ENCODE peak calls at places on chromosome 4, in eight cellular contexts. F is stimulated activated CD8-positive, alpha-beta memory T cell treated with anti-CD3 and anti-CD28 coated beads, Interleukin-7, amount 100 ng/mL, for 48 hours; X is CD8-positive, alpha-beta memory T cell; G is dorsolateral prefrontal cortex; B is BJ; C is fibroblast of pulmonary artery; R is GM20000; Z is GM10248. N is an unnamed sample.
A peak's percentile ranks its signal among the peaks of the same experiment; 100 is the strongest.

GRCh38 chr4:1408418-1408817 is 2.2 kb upstream of the NKX1-1 start:
- DNase-seq in F (no peak), X (no peak), G (no peak), B (no peak), C (no peak), R (peak; percentile 18), Z (no peak), N (no peak)

GRCh38 chr4:112213850-112214249 is 17.7 kb upstream of the AP1AR start:
- DNase-seq in F (no peak), X (no peak), G (no peak), B (peak; percentile 65), C (peak; percentile 83), R (no peak), Z (no peak), N (no peak)

GRCh38 chr4:17204908-17205307 is 306.5 kb upstream of the LDB2 start:
- DNase-seq in F (no peak), X (no peak), G (no peak), B (no peak), C (no peak), R (no peak), Z (no peak), N (no peak)

GRCh38 chr4:48904101-48904500 is 2.5 kb downstream of the OCIAD2 start:
- DNase-seq in F (no peak), X (no peak), G (no peak), B (no peak), C (no peak), R (no peak), Z (no peak), N (peak; percentile 45)

GRCh38 chr4:99679204-99679603 is 21.6 kb upstream of the C4orf54 start:
- DNase-seq in F (no peak), X (no peak), G (no peak), B (no peak), C (peak; percentile 8), R (no peak), Z (no peak), N (no peak)

GRCh38 chr4:164012396-164013027 is 518.0 kb downstream of the TMA16 start:
- DNase-seq in F (no peak), X (no peak), G (no peak), B (no peak), C (peak; percentile 1), R (peak; percentile 3), Z (peak; percentile 6), N (peak; percentile 33)

GRCh38 chr4:123250843-123251242 is 145.8 kb upstream of the SPRY1 start:
- DNase-seq in F (no peak), X (no peak), G (no peak), B (peak; percentile 21), C (peak; percentile 78), R (no peak), Z (no peak), N (no peak)

GRCh38 chr4:9925750-9926439 is 95.4 kb downstream of the SLC2A9 start:
- DNase-seq in F (no peak), X (no peak), G (no peak), B (no peak), C (no peak), R (no peak), Z (no peak), N (no peak)

GRCh38 chr4:169246957-169247396 is 23.8 kb downstream of the SH3RF1 start:
- DNase-seq in F (no peak), X (no peak), G (no peak), B (no peak), C (no peak), R (no peak), Z (no peak), N (no peak)

GRCh38 chr4:15344041-15344440 is 83.8 kb upstream of the C1QTNF7 start:
- DNase-seq in F (no peak), X (no peak), G (no peak), B (peak; percentile 78), C (peak; percentile 52), R (no peak), Z (no peak), N (no peak)

GRCh38 chr4:146224331-146224966 is 10.1 kb downstream of the REELD1 start:
- DNase-seq in F (no peak), X (no peak), G (no peak), B (no peak), C (peak; percentile 62), R (no peak), Z (no peak), N (no peak)

GRCh38 chr4:108774809-108775530 is 12.1 kb upstream of the ETNPPL start:
- DNase-seq in F (no peak), X (no peak), G (no peak), B (no peak), C (no peak), R (no peak), Z (no peak), N (no peak)

GRCh38 chr4:154490589-154491340 is 834 bp downstream of the DCHS2 start:
- DNase-seq in F (no peak), X (no peak), G (peak; percentile 41), B (no peak), C (no peak), R (peak; percentile 74), Z (peak; percentile 59), N (no peak)

GRCh38 chr4:132992686-132993085 is 156.4 kb upstream of the PCDH10 start:
- DNase-seq in F (no peak), X (no peak), G (no peak), B (no peak), C (peak; percentile 35), R (no peak), Z (no peak), N (no peak)

GRCh38 chr4:169099775-169100180 is 89.7 kb upstream of the CBR4 start:
- DNase-seq in F (no peak), X (no peak), G (no peak), B (no peak), C (peak; percentile 60), R (peak; percentile 41), Z (peak; percentile 30), N (no peak)

GRCh38 chr4:41433361-41433760 is 104.6 kb upstream of the LIMCH1 start:
- DNase-seq in F (no peak), X (no peak), G (no peak), B (no peak), C (no peak), R (no peak), Z (no peak), N (no peak)

GRCh38 chr4:53119685-53120084 is 246.2 kb downstream of the SCFD2 start:
- DNase-seq in F (no peak), X (no peak), G (no peak), B (no peak), C (peak; percentile 80), R (no peak), Z (no peak), N (no peak)

GRCh38 chr4:139454111-139454600 is at the start of gene RAB33B:
- DNase-seq in F (no peak), X (no peak), G (no peak), B (no peak), C (peak; percentile 92), R (no peak), Z (no peak), N (no peak)

GRCh38 chr4:65951177-65951576 is 280.9 kb upstream of the EPHA5 start:
- DNase-seq in F (no peak), X (no peak), G (no peak), B (no peak), C (no peak), R (no peak), Z (no peak), N (no peak)

GRCh38 chr4:168162604-168163003 is 70.3 kb downstream of the ANXA10 start:
- DNase-seq in F (no peak), X (no peak), G (no peak), B (no peak), C (peak; percentile 73), R (no peak), Z (no peak), N (no peak)

GRCh38 chr4:164779811-164780216 is 25.9 kb downstream of the SMIM31 start:
- DNase-seq in F (no peak), X (no peak), G (no peak), B (no peak), C (peak; percentile 64), R (peak; percentile 45), Z (peak; percentile 51), N (peak; percentile 57)

GRCh38 chr4:54976682-54977081 is 148.7 kb downstream of the KDR start:
- DNase-seq in F (no peak), X (no peak), G (no peak), B (no peak), C (no peak), R (no peak), Z (no peak), N (no peak)

GRCh38 chr4:13294961-13295605 is 189.1 kb downstream of the RAB28 start:
- DNase-seq in F (no peak), X (no peak), G (no peak), B (no peak), C (peak; percentile 18), R (no peak), Z (no peak), N (no peak)

N was measured in MM.1S.